ENCODE peak calls at places on chromosome 16, in six cellular contexts. B is upper lobe of left lung, G is GM12865, N is coronary artery, M is AG04450, X is heart right ventricle. C is an unnamed sample.

GRCh38 chr16:8963010-8963824 is 489 bp downstream of the USP7 start:
- DNase-seq in B (no peak), G (no peak), N (no peak), M (no peak), X (peak; percentile 28), C (no peak)

GRCh38 chr16:89190150-89190958 is 10.0 kb downstream of the SLC22A31 start:
- DNase-seq in B (no peak), G (no peak), N (no peak), M (no peak), X (peak; percentile 12), C (no peak)

GRCh38 chr16:2968368-2968737 is 795 bp upstream of the PAQR4 start:
- DNase-seq in B (no peak), G (peak; percentile 71), N (no peak), M (no peak), X (no peak), C (no peak)

GRCh38 chr16:20740901-20741491 is 622 bp downstream of the THUMPD1 start:
- DNase-seq in B (peak; percentile 93), G (peak; percentile 91), N (peak; percentile 93), M (peak; percentile 37), X (peak; percentile 91), C (peak; percentile 91)

GRCh38 chr16:65024649-65025243 is 97.1 kb downstream of the CDH11 start:
- DNase-seq in B (no peak), G (no peak), N (no peak), M (no peak), X (no peak), C (no peak)

GRCh38 chr16:78763821-78764440 is 664.5 kb downstream of the WWOX start:
- DNase-seq in B (no peak), G (no peak), N (no peak), M (no peak), X (no peak), C (no peak)

GRCh38 chr16:30615358-30616076 is 5.3 kb upstream of the ZNF689 start:
- DNase-seq in B (peak; percentile 75), G (peak; percentile 80), N (no peak), M (no peak), X (peak; percentile 67), C (peak; percentile 69)

GRCh38 chr16:28623172-28623711 is 13.4 kb upstream of the SULT1A1 start:
- DNase-seq in B (peak; percentile 73), G (peak; percentile 39), N (no peak), M (no peak), X (peak; percentile 49), C (peak; percentile 37)

GRCh38 chr16:69691980-69692911 is 34.1 kb downstream of the NQO1 start:
- DNase-seq in B (no peak), G (peak; percentile 35), N (no peak), M (no peak), X (no peak), C (no peak)

GRCh38 chr16:2969545-2970521 is 685 bp downstream of the PAQR4 start:
- DNase-seq in B (peak; percentile 73), G (peak; percentile 86), N (no peak), M (peak; percentile 7), X (peak; percentile 67), C (peak; percentile 92)

GRCh38 chr16:12588510-12588909 is 215.2 kb downstream of the CPPED1 start:
- DNase-seq in B (no peak), G (no peak), N (peak; percentile 26), M (no peak), X (no peak), C (no peak)

GRCh38 chr16:73093146-73094144 is 45.5 kb upstream of the ZFHX3 start:
- DNase-seq in B (no peak), G (no peak), N (peak; percentile 80), M (no peak), X (no peak), C (no peak)

GRCh38 chr16:22855231-22855630 is 41.3 kb downstream of the HS3ST2 start:
- DNase-seq in B (no peak), G (no peak), N (no peak), M (no peak), X (no peak), C (no peak)

GRCh38 chr16:23079683-23080221 is 69.5 kb downstream of the USP31 start:
- DNase-seq in B (no peak), G (no peak), N (no peak), M (no peak), X (no peak), C (no peak)

GRCh38 chr16:31181102-31181830 is 1.3 kb downstream of the FUS start:
- DNase-seq in B (peak; percentile 52), G (no peak), N (no peak), M (no peak), X (peak; percentile 38), C (no peak)

GRCh38 chr16:5768445-5768844 is 670.9 kb upstream of the EEF2KMT start:
- DNase-seq in B (no peak), G (no peak), N (no peak), M (no peak), X (no peak), C (no peak)

GRCh38 chr16:50469744-50470301 is 78.4 kb upstream of the NKD1 start:
- DNase-seq in B (no peak), G (no peak), N (no peak), M (no peak), X (no peak), C (no peak)

GRCh38 chr16:69579783-69580182 is 14.0 kb downstream of the NFAT5 start:
- DNase-seq in B (no peak), G (no peak), N (no peak), M (no peak), X (no peak), C (no peak)

GRCh38 chr16:4612977-4613635 is 1.6 kb downstream of the UBALD1 start:
- DNase-seq in B (no peak), G (no peak), N (no peak), M (no peak), X (no peak), C (no peak)

GRCh38 chr16:53968454-53968853 is 264.5 kb downstream of the FTO start:
- DNase-seq in B (no peak), G (no peak), N (no peak), M (no peak), X (no peak), C (no peak)

GRCh38 chr16:15604460-15605390 is 38.2 kb downstream of the MARF1 start:
- DNase-seq in B (no peak), G (no peak), N (no peak), M (no peak), X (no peak), C (no peak)

GRCh38 chr16:67547423-67548264 is 14.7 kb upstream of the CTCF start:
- DNase-seq in B (no peak), G (peak; percentile 84), N (peak; percentile 72), M (no peak), X (no peak), C (peak; percentile 58)

GRCh38 chr16:47258874-47259461 is 115.2 kb upstream of the NETO2 start:
- DNase-seq in B (no peak), G (peak; percentile 51), N (no peak), M (peak; percentile 2), X (no peak), C (peak; percentile 31)
- TF ChIP-seq CTCF in B (peak; percentile 27), G (peak; percentile 62), N (no peak), M (peak; percentile 79), X (peak; percentile 74), C (no peak)

GRCh38 chr16:27238016-27238587 is 30.5 kb downstream of the NSMCE1 start:
- DNase-seq in B (peak; percentile 74), G (no peak), N (peak; percentile 72), M (no peak), X (no peak), C (peak; percentile 37)
- TF ChIP-seq CTCF in B (no peak), G (no peak), N (no peak), M (no peak), X (no peak), C (no peak)

GRCh38 chr16:1152651-1153259 is at the start of gene CACNA1H:
- DNase-seq in B (no peak), G (no peak), N (no peak), M (no peak), X (peak; percentile 51), C (peak; percentile 71)
- TF ChIP-seq CTCF in B (no peak), G (no peak), N (no peak), M (peak; percentile 25), X (peak; percentile 52), C (no peak)

GRCh38 chr16:56971768-56972043 is 10.0 kb downstream of the CETP start:
- DNase-seq in B (no peak), G (no peak), N (no peak), M (no peak), X (no peak), C (no peak)
- TF ChIP-seq CTCF in B (no peak), G (no peak), N (no peak), M (no peak), X (no peak), C (no peak)

GRCh38 chr16:83116274-83116892 is 489.6 kb downstream of the CDH13 start:
- DNase-seq in B (no peak), G (no peak), N (no peak), M (no peak), X (no peak), C (no peak)
- TF ChIP-seq CTCF in B (no peak), G (no peak), N (no peak), M (no peak), X (no peak), C (no peak)

GRCh38 chr16:63187638-63188037 is 1151.4 kb upstream of the CDH8 start:
- DNase-seq in B (no peak), G (no peak), N (no peak), M (no peak), X (no peak), C (no peak)

GRCh38 chr16:63188076-63188771 is 1152.0 kb upstream of the CDH8 start:
- DNase-seq in B (no peak), G (no peak), N (no peak), M (no peak), X (no peak), C (no peak)

GRCh38 chr16:63185235-63185780 is 1149.1 kb upstream of the CDH8 start:
- DNase-seq in B (no peak), G (no peak), N (no peak), M (no peak), X (no peak), C (no peak)
- TF ChIP-seq CTCF in B (no peak), G (no peak), N (no peak), M (no peak), X (no peak), C (no peak)

GRCh38 chr16:86019446-86020047 is 120.6 kb downstream of the IRF8 start:
- DNase-seq in B (peak; percentile 10), G (no peak), N (peak; percentile 54), M (no peak), X (no peak), C (no peak)

GRCh38 chr16:86018487-86018886 is 119.5 kb downstream of the IRF8 start:
- DNase-seq in B (peak; percentile 46), G (peak; percentile 35), N (peak; percentile 69), M (no peak), X (no peak), C (no peak)

GRCh38 chr16:86024210-86024609 is 125.2 kb downstream of the IRF8 start:
- DNase-seq in B (no peak), G (no peak), N (no peak), M (no peak), X (no peak), C (no peak)

GRCh38 chr16:86022381-86022960 is 123.5 kb downstream of the IRF8 start:
- DNase-seq in B (peak; percentile 4), G (no peak), N (peak; percentile 33), M (no peak), X (no peak), C (no peak)

DNA sequence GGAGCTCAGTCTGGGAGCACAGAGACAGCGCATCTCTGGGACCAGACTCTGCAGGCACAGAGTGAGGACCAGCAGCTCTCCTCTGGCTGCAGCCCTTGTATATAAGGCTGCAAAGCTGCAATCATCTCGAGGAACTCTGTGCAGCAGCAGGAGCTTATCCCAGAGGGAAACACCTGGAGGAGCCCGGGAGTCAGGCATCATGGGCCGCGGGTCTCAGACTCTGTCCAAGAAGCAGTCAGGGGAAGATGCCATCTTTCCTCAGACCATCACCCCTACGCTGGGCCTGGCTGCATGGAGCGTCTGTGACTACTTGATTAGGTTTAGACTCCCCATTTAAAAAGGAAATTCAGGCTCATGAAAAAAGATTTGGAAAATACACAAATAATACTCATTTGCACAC is 122.0 kb downstream of the IRF8 start:
- DNase-seq in B (peak; percentile 17), G (no peak), N (no peak), M (no peak), X (no peak), C (no peak)
- TF ChIP-seq CTCF in B (no peak), G (no peak), N (no peak), M (no peak), X (no peak), C (no peak)